ENCODE peak calls at places on chromosomes 11 and 22, in four cellular contexts. O is M059J, Y is cardiac fibroblast, N is heart right ventricle. G is an unnamed sample.

GRCh38 chr11:133907216-133907615 is 49.6 kb downstream of the IGSF9B start:
- DNase-seq in O (no peak), Y (no peak), N (no peak), G (no peak)

GRCh38 chr11:46677991-46678740 is 22.3 kb downstream of the ARHGAP1 start:
- DNase-seq in O (no peak), Y (no peak), N (no peak), G (no peak)

GRCh38 chr11:70068345-70068744 is 9.8 kb upstream of the ANO1 start:
- DNase-seq in O (no peak), Y (no peak), N (no peak), G (no peak)

GRCh38 chr22:19718255-19719054 is 4.2 kb downstream of the SEPTIN5 start:
- DNase-seq in O (no peak), Y (no peak), N (no peak), G (no peak)

GRCh38 chr22:30297276-30298004 is 8.1 kb upstream of the CASTOR1 start:
- DNase-seq in O (no peak), Y (no peak), N (no peak), G (no peak)

GRCh38 chr11:2825261-2825885 is 60.2 kb downstream of the CDKN1C start:
- DNase-seq in O (peak), Y (peak), N (peak), G (peak)

GRCh38 chr22:18057568-18058209 is 20.1 kb upstream of the PEX26 start:
- DNase-seq in O (peak), Y (peak), N (peak), G (peak)

GRCh38 chr22:44386386-44387035 is 73.8 kb upstream of the SHISAL1 start:
- DNase-seq in O (no peak), Y (no peak), N (no peak), G (no peak)

GRCh38 chr22:35418726-35419125 is 18.8 kb downstream of the MCM5 start:
- DNase-seq in O (no peak), Y (no peak), N (no peak), G (no peak)

GRCh38 chr11:13000721-13001120 is 8.4 kb upstream of the RASSF10 start:
- DNase-seq in O (no peak), Y (no peak), N (no peak), G (no peak)

GRCh38 chr11:69823641-69824285 is 4.5 kb upstream of the FGF3 start:
- DNase-seq in O (no peak), Y (no peak), N (no peak), G (no peak)

GRCh38 chr22:38109391-38110000 is 988 bp downstream of the BAIAP2L2 start:
- DNase-seq in O (no peak), Y (no peak), N (no peak), G (no peak)